ENCODE peak calls at places on chromosomes 6 and 20, in seven cellular contexts. M is nephron progenitor cell, T is uterus, Y is endothelial cell, S is AG04450, H is WTC11, I is PC-3. E is an unnamed sample.

GRCh38 chr6:168032383-168032760 is 34.9 kb downstream of the KIF25 start:
- DNase-seq in S (peak), Y (no peak), H (no peak), T (no peak), M (no peak), I (peak), E (peak)

GRCh38 chr20:59788196-59788735 is 145.2 kb downstream of the SYCP2 start:
- DNase-seq in H (no peak), M (no peak), T (no peak), I (no peak), Y (no peak), S (no peak), E (no peak)

GRCh38 chr6:109096198-109096597 is 891 bp downstream of the CEP57L1 start:
- DNase-seq in Y (no peak), M (no peak), I (no peak), S (no peak), H (no peak), T (no peak), E (no peak)

GRCh38 chr20:21575981-21576740 is 62.3 kb upstream of the NKX2-2 start:
- DNase-seq in T (no peak), M (no peak), I (no peak), H (no peak), S (no peak), Y (no peak), E (no peak)

GRCh38 chr20:46058656-46059281 is 29.8 kb downstream of the SLC12A5 start:
- DNase-seq in I (no peak), T (no peak), M (peak), Y (peak), H (peak), S (no peak), E (no peak)

GRCh38 chr20:40868568-40869223 is 159.9 kb upstream of the TOP1 start:
- DNase-seq in Y (no peak), S (peak), I (no peak), M (no peak), H (no peak), T (peak), E (peak)

GRCh38 chr6:156980515-156980914 is 203.3 kb downstream of the ARID1B start:
- DNase-seq in S (no peak), M (peak), T (no peak), I (peak), Y (no peak), H (peak), E (peak)

GRCh38 chr6:85390775-85391174 is 59.1 kb upstream of the NT5E start:
- DNase-seq in Y (no peak), I (no peak), S (no peak), H (no peak), M (no peak), T (no peak), E (no peak)

GRCh38 chr6:37100740-37101139 is 69.2 kb upstream of the PIM1 start:
- DNase-seq in T (no peak), S (no peak), I (no peak), M (no peak), Y (no peak), H (no peak), E (no peak)

GRCh38 chr6:14848019-14848418 is 397.9 kb upstream of the JARID2 start:
- DNase-seq in T (no peak), I (no peak), H (no peak), S (peak), M (no peak), Y (no peak), E (no peak)

GRCh38 chr6:105804436-105804835 is 281.7 kb upstream of the PRDM1 start:
- DNase-seq in Y (no peak), M (no peak), I (peak), H (no peak), S (no peak), T (no peak), E (peak)

GRCh38 chr6:106385530-106385929 is 25.0 kb downstream of the CRYBG1 start:
- DNase-seq in I (no peak), Y (no peak), S (no peak), T (no peak), M (no peak), H (no peak), E (no peak)

GRCh38 chr20:57083072-57083471 is 183.4 kb downstream of the BMP7 start:
- DNase-seq in M (no peak), H (no peak), T (no peak), I (no peak), Y (no peak), S (no peak), E (no peak)

GRCh38 chr20:16083639-16084280 is 489.5 kb downstream of the KIF16B start:
- DNase-seq in S (no peak), I (no peak), Y (no peak), M (no peak), T (no peak), H (no peak), E (no peak)

GRCh38 chr6:120083186-120083585 is 733.6 kb upstream of the MAN1A1 start:
- DNase-seq in T (no peak), Y (no peak), H (no peak), I (no peak), S (no peak), M (no peak), E (no peak)

GRCh38 chr6:149895702-149896310 is 2.1 kb downstream of the RAET1E start:
- DNase-seq in H (no peak), I (peak), S (no peak), M (no peak), Y (no peak), T (no peak), E (peak)

GRCh38 chr20:39333211-39333610 is 371.1 kb downstream of the DHX35 start:
- DNase-seq in H (no peak), S (no peak), I (no peak), T (no peak), M (no peak), Y (no peak), E (no peak)

GRCh38 chr6:170041526-170041925 is 249.4 kb downstream of the DLL1 start:
- DNase-seq in T (no peak), H (no peak), Y (no peak), I (no peak), M (no peak), S (no peak), E (no peak)

GRCh38 chr6:435442-436307 is 44.1 kb downstream of the IRF4 start:
- DNase-seq in S (no peak), M (no peak), T (no peak), H (no peak), I (peak), Y (no peak), E (no peak)

DNA sequence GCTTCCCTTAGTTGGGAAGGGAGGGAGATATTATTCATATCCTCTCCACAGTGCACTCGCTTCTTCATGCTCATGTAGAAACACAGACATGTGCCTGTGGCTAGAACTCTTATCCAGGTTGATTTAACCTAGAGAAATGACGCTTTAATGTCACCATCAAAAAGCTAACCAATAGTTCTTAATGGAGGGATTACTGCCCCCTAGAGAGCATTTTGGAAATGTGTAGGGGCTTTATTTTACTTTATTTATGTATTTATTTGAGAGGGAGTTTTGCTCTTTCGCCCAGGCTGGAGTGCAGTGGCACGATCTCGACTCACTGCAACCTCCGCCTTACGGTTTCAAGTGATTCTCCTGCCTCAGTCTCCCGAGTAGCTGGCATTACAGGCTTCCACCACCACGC is 229.6 kb downstream of the SOD2 start:
- DNase-seq in M (no peak), S (no peak), Y (no peak), I (no peak), H (no peak), T (no peak), E (peak)
- TF ChIP-seq CTCF in M (peak), S (no peak), Y (peak), I (peak), H (peak), T (no peak), E (peak)

GRCh38 chr20:35619196-35620095 is 3.8 kb downstream of the SPAG4 start:
- DNase-seq in Y (peak), S (peak), H (peak), I (peak), T (peak), M (peak), E (peak)

GRCh38 chr20:35618372-35619131 is 2.9 kb downstream of the SPAG4 start:
- DNase-seq in M (peak), T (peak), Y (peak), I (peak), H (peak), S (no peak), E (peak)

GRCh38 chr20:35620818-35621559 is 5.4 kb downstream of the SPAG4 start:
- DNase-seq in S (no peak), Y (no peak), M (no peak), I (no peak), H (no peak), T (no peak), E (no peak)

GRCh38 chr20:35618032-35618371 is 2.4 kb downstream of the SPAG4 start:
- DNase-seq in H (no peak), M (no peak), I (no peak), Y (no peak), S (no peak), T (peak), E (no peak)

GRCh38 chr20:35621560-35621946 is 5.9 kb downstream of the SPAG4 start:
- DNase-seq in S (no peak), M (no peak), Y (no peak), I (no peak), T (no peak), H (no peak), E (no peak)
- TF ChIP-seq CTCF in S (peak), M (peak), Y (peak), I (peak), T (no peak), H (no peak), E (no peak)

GRCh38 chr6:13710552-13711383 is 867 bp downstream of the RANBP9 start:
- DNase-seq in H (peak), S (no peak), I (peak), Y (peak), T (peak), M (peak), E (peak)
- TF ChIP-seq CTCF in H (no peak), S (no peak), I (no peak), Y (no peak), T (no peak), M (no peak), E (no peak)

GRCh38 chr6:30583921-30584320 is 12.7 kb downstream of the ABCF1 start:
- DNase-seq in Y (no peak), S (no peak), T (no peak), I (no peak), H (no peak), M (no peak), E (no peak)
- TF ChIP-seq CTCF in Y (no peak), S (no peak), T (no peak), I (no peak), H (no peak), M (no peak), E (no peak)

GRCh38 chr6:23414204-23414501 is 711.9 kb upstream of the NRSN1 start:
- DNase-seq in M (no peak), T (no peak), S (peak), Y (no peak), I (peak), H (no peak), E (peak)
- TF ChIP-seq CTCF in M (peak), T (peak), S (peak), Y (peak), I (peak), H (no peak), E (peak)

GRCh38 chr6:16286151-16286522 is 47.8 kb downstream of the GMPR start:
- DNase-seq in Y (peak), H (peak), T (peak), M (peak), I (peak), S (no peak), E (peak)
- TF ChIP-seq CTCF in Y (peak), H (peak), T (peak), M (peak), I (peak), S (peak), E (peak)